ENCODE peak calls at places on chromosomes 11 and 22, in four cellular contexts. One of them, this sample, is unnamed.

GRCh38 chr11:100581318-100581717 is 105.8 kb upstream of the ARHGAP42 start:
- DNase-seq in K562: no peak
- DNase-seq in GM12878: no peak
- DNase-seq in HEK293T: no peak
- DNase-seq in this sample: no peak

GRCh38 chr11:83521647-83522596 is 235.8 kb upstream of the CCDC90B start:
- DNase-seq in K562: no peak
- DNase-seq in GM12878: no peak
- DNase-seq in HEK293T: peak; percentile 10
- DNase-seq in this sample: peak; percentile 15

GRCh38 chr11:130766650-130767297 is 149.5 kb downstream of the SNX19 start:
- DNase-seq in HEK293T: no peak
- DNase-seq in GM12878: no peak
- DNase-seq in K562: no peak
- DNase-seq in this sample: no peak

GRCh38 chr22:31625661-31626426 is 36.2 kb downstream of the PISD start:
- DNase-seq in K562: peak; percentile 59
- DNase-seq in GM12878: no peak
- DNase-seq in HEK293T: no peak
- DNase-seq in this sample: no peak

GRCh38 chr22:29265306-29265705 is 2.5 kb downstream of the RHBDD3 start:
- DNase-seq in K562: no peak
- DNase-seq in GM12878: no peak
- DNase-seq in HEK293T: no peak
- DNase-seq in this sample: no peak

GRCh38 chr11:35182317-35182939 is 43.5 kb downstream of the CD44 start:
- DNase-seq in K562: no peak
- DNase-seq in HEK293T: no peak
- DNase-seq in GM12878: peak; percentile 52
- DNase-seq in this sample: no peak

GRCh38 chr11:124612045-124612444 is 817 bp downstream of the PANX3 start:
- DNase-seq in GM12878: no peak
- DNase-seq in K562: no peak
- DNase-seq in HEK293T: no peak
- DNase-seq in this sample: no peak

GRCh38 chr11:46220313-46220712 is 57.1 kb upstream of the CREB3L1 start:
- DNase-seq in GM12878: no peak
- DNase-seq in HEK293T: no peak
- DNase-seq in K562: no peak
- DNase-seq in this sample: no peak

GRCh38 chr11:83865636-83866461 is 579.7 kb upstream of the CCDC90B start:
- DNase-seq in K562: no peak
- DNase-seq in HEK293T: no peak
- DNase-seq in GM12878: no peak
- DNase-seq in this sample: no peak

GRCh38 chr22:50729391-50730012 is 8.5 kb upstream of the ACR start:
- DNase-seq in GM12878: no peak
- DNase-seq in HEK293T: no peak
- DNase-seq in K562: no peak
- DNase-seq in this sample: no peak

GRCh38 chr22:30968015-30968923 is at the start of gene MORC2:
- DNase-seq in K562: peak; percentile 63
- DNase-seq in HEK293T: no peak
- DNase-seq in GM12878: no peak
- DNase-seq in this sample: peak; percentile 58

GRCh38 chr11:125180413-125181305 is 16.1 kb downstream of the PKNOX2 start:
- DNase-seq in GM12878: no peak
- DNase-seq in K562: no peak
- DNase-seq in HEK293T: no peak
- DNase-seq in this sample: no peak

DNA sequence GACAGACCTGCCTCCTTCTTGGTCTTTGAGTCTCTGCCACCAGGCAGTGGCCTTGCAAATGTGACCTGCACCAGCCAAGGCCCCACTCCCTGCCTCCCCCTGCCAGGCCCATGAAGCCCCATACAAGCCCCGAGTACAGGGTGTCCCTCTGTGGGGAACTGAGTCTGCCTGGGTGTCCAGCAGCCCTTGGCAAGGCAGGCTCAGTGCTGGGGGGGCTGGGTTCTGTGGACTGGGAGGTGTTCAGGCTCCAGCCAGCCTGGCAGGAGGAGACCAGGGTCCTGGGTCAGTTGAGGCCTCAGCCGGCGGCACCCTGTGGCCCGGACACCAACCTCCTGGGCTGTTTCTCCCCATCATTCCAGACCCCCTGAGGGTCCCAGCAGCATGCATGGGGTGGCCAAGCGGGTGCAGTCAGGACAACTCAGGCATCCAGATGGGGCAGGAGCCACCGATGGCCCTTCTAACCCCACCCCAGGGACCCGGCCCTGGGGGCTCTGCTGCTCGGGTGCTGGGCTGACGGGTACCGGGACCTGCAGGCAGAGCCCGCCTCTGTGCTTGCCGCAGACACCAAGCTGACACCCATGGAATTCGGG is 5.7 kb downstream of the MUC5AC start:
- DNase-seq in GM12878: no peak
- DNase-seq in K562: no peak
- DNase-seq in HEK293T: no peak
- DNase-seq in this sample: no peak
- TF ChIP-seq TARDBP in GM12878: no peak
- TF ChIP-seq TARDBP in K562: no peak
- TF ChIP-seq TARDBP in HEK293T: no peak
- TF ChIP-seq TARDBP in this sample: no peak

DNA sequence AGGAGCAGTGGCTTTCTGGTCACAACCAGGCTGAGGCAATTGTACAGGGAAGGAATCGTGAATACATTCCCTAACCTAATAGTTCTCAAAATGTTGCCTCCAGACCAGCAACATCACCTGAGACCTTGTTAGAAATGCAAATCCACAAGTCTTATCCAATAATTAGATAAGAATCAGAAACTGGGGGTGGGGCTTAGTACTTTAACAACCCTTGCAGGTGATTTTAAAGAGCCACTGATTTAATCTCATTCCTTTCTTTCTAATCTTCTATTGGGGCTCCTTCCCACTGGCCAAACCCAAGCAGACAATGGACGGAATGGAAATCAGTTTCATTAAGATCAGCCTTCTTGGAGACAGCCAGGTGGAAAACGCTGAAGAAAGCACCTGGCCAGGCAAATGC is 142.4 kb upstream of the DDI1 start:
- DNase-seq in HEK293T: no peak
- DNase-seq in GM12878: no peak
- DNase-seq in K562: no peak
- DNase-seq in this sample: no peak
- TF ChIP-seq TARDBP in HEK293T: no peak
- TF ChIP-seq TARDBP in GM12878: no peak
- TF ChIP-seq TARDBP in K562: no peak
- TF ChIP-seq TARDBP in this sample: no peak

GRCh38 chr11:57698843-57699365 is 13.1 kb downstream of the MED19 start:
- DNase-seq in HEK293T: no peak
- DNase-seq in GM12878: no peak
- DNase-seq in K562: no peak
- DNase-seq in this sample: no peak
- TF ChIP-seq TARDBP in HEK293T: no peak
- TF ChIP-seq TARDBP in GM12878: no peak
- TF ChIP-seq TARDBP in K562: no peak
- TF ChIP-seq TARDBP in this sample: no peak

GRCh38 chr11:73869234-73869949 is 7.3 kb downstream of the COA4 start:
- DNase-seq in HEK293T: no peak
- DNase-seq in GM12878: no peak
- DNase-seq in K562: no peak
- DNase-seq in this sample: no peak

GRCh38 chr11:73875840-73876239 is 806 bp downstream of the COA4 start:
- DNase-seq in HEK293T: no peak
- DNase-seq in K562: no peak
- DNase-seq in GM12878: no peak
- DNase-seq in this sample: no peak

GRCh38 chr11:73875380-73875779 is 1.3 kb downstream of the COA4 start:
- DNase-seq in K562: no peak
- DNase-seq in HEK293T: no peak
- DNase-seq in GM12878: no peak
- DNase-seq in this sample: no peak

GRCh38 chr11:73870261-73870660 is 6.4 kb downstream of the COA4 start:
- DNase-seq in HEK293T: no peak
- DNase-seq in GM12878: no peak
- DNase-seq in K562: no peak
- DNase-seq in this sample: no peak

GRCh38 chr11:73872746-73873412 is 3.8 kb downstream of the COA4 start:
- DNase-seq in HEK293T: no peak
- DNase-seq in GM12878: no peak
- DNase-seq in K562: no peak
- DNase-seq in this sample: no peak
- TF ChIP-seq TARDBP in HEK293T: no peak
- TF ChIP-seq TARDBP in GM12878: no peak
- TF ChIP-seq TARDBP in K562: no peak
- TF ChIP-seq TARDBP in this sample: no peak

GRCh38 chr22:36383110-36383581 is 4.6 kb downstream of the MYH9 start:
- DNase-seq in K562: no peak
- DNase-seq in HEK293T: no peak
- DNase-seq in GM12878: peak; percentile 89
- DNase-seq in this sample: no peak
- TF ChIP-seq TARDBP in K562: no peak
- TF ChIP-seq TARDBP in HEK293T: no peak
- TF ChIP-seq TARDBP in GM12878: no peak
- TF ChIP-seq TARDBP in this sample: no peak

GRCh38 chr22:45550891-45551290 is 48.2 kb downstream of the FBLN1 start:
- DNase-seq in GM12878: no peak
- DNase-seq in HEK293T: no peak
- DNase-seq in K562: no peak
- DNase-seq in this sample: no peak
- TF ChIP-seq TARDBP in GM12878: no peak
- TF ChIP-seq TARDBP in HEK293T: no peak
- TF ChIP-seq TARDBP in K562: no peak
- TF ChIP-seq TARDBP in this sample: no peak

GRCh38 chr11:76700177-76701100 is 29.9 kb upstream of the LRRC32 start:
- DNase-seq in GM12878: no peak
- DNase-seq in HEK293T: no peak
- DNase-seq in K562: peak; percentile 91
- DNase-seq in this sample: peak; percentile 15
- TF ChIP-seq TARDBP in GM12878: no peak
- TF ChIP-seq TARDBP in HEK293T: no peak
- TF ChIP-seq TARDBP in K562: peak; percentile 30
- TF ChIP-seq TARDBP in this sample: no peak

GRCh38 chr11:76795936-76796441 is 12.8 kb downstream of the TSKU start:
- DNase-seq in K562: no peak
- DNase-seq in HEK293T: no peak
- DNase-seq in GM12878: no peak
- DNase-seq in this sample: no peak
- TF ChIP-seq TARDBP in K562: no peak
- TF ChIP-seq TARDBP in HEK293T: no peak
- TF ChIP-seq TARDBP in GM12878: no peak
- TF ChIP-seq TARDBP in this sample: no peak

GRCh38 chr22:36986242-36986821 is 32.9 kb downstream of the TST start:
- DNase-seq in K562: peak; percentile 59
- DNase-seq in HEK293T: no peak
- DNase-seq in GM12878: no peak
- DNase-seq in this sample: no peak

GRCh38 chr22:36981247-36981775 is 37.9 kb downstream of the TST start:
- DNase-seq in GM12878: no peak
- DNase-seq in K562: no peak
- DNase-seq in HEK293T: no peak
- DNase-seq in this sample: no peak

GRCh38 chr22:36982136-36982535 is 37.1 kb downstream of the TST start:
- DNase-seq in GM12878: no peak
- DNase-seq in HEK293T: no peak
- DNase-seq in K562: peak; percentile 70
- DNase-seq in this sample: no peak

GRCh38 chr22:36988075-36988474 is 31.2 kb downstream of the TST start:
- DNase-seq in GM12878: no peak
- DNase-seq in K562: no peak
- DNase-seq in HEK293T: no peak
- DNase-seq in this sample: no peak

DNA sequence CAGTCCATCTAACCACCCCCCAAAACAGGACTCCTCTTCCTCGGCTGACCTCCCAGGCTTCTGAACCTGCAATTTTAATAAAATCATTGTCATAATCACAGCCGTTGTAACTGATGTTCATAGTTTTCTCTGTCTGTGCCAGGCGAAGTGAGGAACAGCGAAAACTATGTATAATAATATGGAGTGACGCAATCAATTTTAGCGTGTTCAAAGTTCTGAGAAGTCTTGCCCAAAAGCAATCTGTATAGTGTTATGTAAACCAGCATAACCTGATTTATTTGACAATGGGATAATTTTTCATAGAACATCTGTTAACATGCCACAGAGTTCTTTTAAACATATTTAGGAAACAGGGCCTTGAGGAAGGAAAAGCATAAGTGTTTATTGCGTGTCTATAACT is 33.8 kb downstream of the TST start:
- DNase-seq in GM12878: no peak
- DNase-seq in K562: no peak
- DNase-seq in HEK293T: no peak
- DNase-seq in this sample: no peak
- TF ChIP-seq TARDBP in GM12878: no peak
- TF ChIP-seq TARDBP in K562: no peak
- TF ChIP-seq TARDBP in HEK293T: no peak
- TF ChIP-seq TARDBP in this sample: no peak